ENCODE peak calls at places on chromosomes 3 and 15, in nine cellular contexts. O is T-helper 9 cell, G is T-cell, K is cerebellar cortex, S is NCI-H1092, Z is astrocyte of the spinal cord, X is bronchial epithelial cell, V is HFFc6, N is adrenal gland. T is an unnamed sample.
A peak's percentile ranks its signal among the peaks of the same experiment; 100 is the strongest.

GRCh38 chr3:151047636-151048035 is 37.8 kb upstream of the MED12L start:
- DNase-seq in V (no peak), O (no peak), X (peak; percentile 47), S (no peak), G (no peak), K (no peak), N (no peak), Z (no peak), T (peak; percentile 15)

GRCh38 chr3:176661432-176661964 is 535.8 kb downstream of the TBL1XR1 start:
- DNase-seq in V (no peak), S (no peak), X (no peak), G (no peak), Z (no peak), N (no peak), K (no peak), O (no peak), T (no peak)

GRCh38 chr3:124920718-124921117 is 13.8 kb downstream of the MUC13 start:
- DNase-seq in X (no peak), O (no peak), Z (no peak), K (peak; percentile 8), G (no peak), S (no peak), N (no peak), V (no peak), T (no peak)

GRCh38 chr15:79453446-79453845 is 21.3 kb downstream of the MINAR1 start:
- DNase-seq in G (no peak), V (no peak), O (no peak), N (no peak), Z (no peak), K (no peak), S (no peak), X (no peak), T (no peak)

GRCh38 chr15:47443839-47444238 is 273.5 kb upstream of the SEMA6D start:
- DNase-seq in X (peak; percentile 91), S (no peak), G (no peak), V (no peak), O (no peak), K (no peak), N (no peak), Z (no peak), T (no peak)

GRCh38 chr3:177466076-177466475 is 268.8 kb upstream of the TBL1XR1 start:
- DNase-seq in X (no peak), V (no peak), G (no peak), Z (no peak), N (no peak), K (no peak), O (no peak), S (no peak), T (peak; percentile 63)

GRCh38 chr3:184015381-184016019 is 2.2 kb downstream of the ABCC5 start:
- DNase-seq in O (no peak), Z (no peak), K (peak; percentile 51), V (no peak), G (no peak), N (no peak), X (no peak), S (no peak), T (no peak)

GRCh38 chr15:80343610-80344009 is 60.6 kb upstream of the ARNT2 start:
- DNase-seq in X (no peak), G (no peak), S (no peak), V (no peak), K (no peak), N (peak; percentile 69), O (no peak), Z (no peak), T (no peak)

GRCh38 chr3:151384741-151385174 is at the start of gene P2RY12:
- DNase-seq in G (no peak), X (no peak), V (no peak), S (no peak), O (no peak), Z (no peak), N (no peak), K (no peak), T (no peak)

GRCh38 chr3:161137260-161137659 is 32.1 kb upstream of the B3GALNT1 start:
- DNase-seq in X (no peak), O (no peak), V (no peak), G (no peak), N (no peak), Z (no peak), K (no peak), S (no peak), T (no peak)

GRCh38 chr15:68277131-68277604 is 377 bp upstream of the FEM1B start:
- DNase-seq in G (no peak), O (no peak), S (peak; percentile 26), K (peak; percentile 74), N (peak; percentile 59), Z (no peak), V (no peak), X (peak; percentile 27), T (peak; percentile 73)

GRCh38 chr3:16305121-16305541 is 40.1 kb downstream of the OXNAD1 start:
- DNase-seq in O (peak; percentile 28), V (no peak), N (no peak), K (no peak), Z (no peak), G (peak; percentile 44), S (no peak), X (no peak), T (no peak)

GRCh38 chr3:13103416-13104058 is 30.3 kb upstream of the IQSEC1 start:
- DNase-seq in K (no peak), O (no peak), G (no peak), S (no peak), N (no peak), Z (no peak), X (no peak), V (no peak), T (no peak)

GRCh38 chr3:13662238-13662847 is 113.4 kb downstream of the FBLN2 start:
- DNase-seq in K (no peak), Z (no peak), V (no peak), N (no peak), X (no peak), G (no peak), S (no peak), O (no peak), T (no peak)

GRCh38 chr15:55168350-55168974 is 28.3 kb downstream of the RSL24D1 start:
- DNase-seq in G (peak; percentile 11), N (peak; percentile 30), S (peak; percentile 1), X (peak; percentile 68), V (peak; percentile 57), K (peak; percentile 85), Z (peak; percentile 52), O (peak; percentile 38), T (peak; percentile 71)

GRCh38 chr15:43553021-43553420 is 35.6 kb downstream of the MAP1A start:
- DNase-seq in Z (no peak), O (no peak), V (no peak), X (no peak), G (no peak), N (no peak), S (no peak), K (no peak), T (no peak)

GRCh38 chr3:43347774-43348173 is 61.4 kb downstream of the SNRK start:
- DNase-seq in X (no peak), G (no peak), K (no peak), N (no peak), S (no peak), V (no peak), Z (no peak), O (no peak), T (no peak)

GRCh38 chr15:98121957-98122356 is 161.5 kb downstream of the ARRDC4 start:
- DNase-seq in X (no peak), S (no peak), G (no peak), K (no peak), V (no peak), N (no peak), O (no peak), Z (peak; percentile 16), T (no peak)

GRCh38 chr3:6266135-6266534 is 594.8 kb upstream of the GRM7 start:
- DNase-seq in G (no peak), X (no peak), Z (no peak), O (no peak), N (no peak), K (no peak), V (no peak), S (no peak), T (no peak)